ENCODE peak calls at places on chromosomes 13 and 19, in five cellular contexts. G is pancreas, L is left lung, U is hepatocyte, A is GM06990. P is an unnamed sample.

GRCh38 chr19:1232652-1233360 is 5.0 kb downstream of the CBARP start:
- DNase-seq in A (no peak), L (peak), G (no peak), U (peak), P (no peak)

GRCh38 chr19:56294557-56294956 is 20.1 kb downstream of the ZSCAN5A start:
- DNase-seq in G (no peak), A (no peak), U (no peak), L (no peak), P (no peak)

GRCh38 chr13:32969516-32969941 is 46.7 kb upstream of the KL start:
- DNase-seq in U (peak), A (no peak), L (no peak), G (no peak), P (no peak)

GRCh38 chr13:50994651-50995050 is 85.1 kb downstream of the RNASEH2B start:
- DNase-seq in U (no peak), A (no peak), G (no peak), L (no peak), P (no peak)

GRCh38 chr13:101621099-101621498 is 168.6 kb downstream of the ITGBL1 start:
- DNase-seq in L (no peak), U (no peak), G (no peak), A (no peak), P (no peak)

GRCh38 chr19:38538793-38539528 is 78.8 kb downstream of the MAP4K1 start:
- DNase-seq in G (no peak), L (no peak), A (no peak), U (no peak), P (no peak)

GRCh38 chr19:36213793-36214387 is 575 bp downstream of the ZNF565 start:
- DNase-seq in L (no peak), A (no peak), U (peak), G (peak), P (no peak)

GRCh38 chr19:7658219-7658686 is 10.6 kb upstream of the RETN start:
- DNase-seq in L (no peak), A (peak), U (no peak), G (no peak), P (no peak)

GRCh38 chr19:30287973-30288372 is 84.2 kb upstream of the ZNF536 start:
- DNase-seq in G (no peak), L (no peak), A (no peak), U (no peak), P (no peak)

GRCh38 chr19:38596057-38596981 is 21.4 kb downstream of the MAP4K1 start:
- DNase-seq in L (peak), U (peak), G (peak), A (no peak), P (peak)

GRCh38 chr19:55958356-55958755 is 10.7 kb downstream of the NLRP8 start:
- DNase-seq in L (no peak), G (no peak), U (no peak), A (no peak), P (no peak)

GRCh38 chr13:110507678-110508381 is 53.7 kb downstream of the RAB20 start:
- DNase-seq in G (peak), A (no peak), L (no peak), U (peak), P (no peak)

GRCh38 chr19:32819415-32820400 is 49.9 kb downstream of the SLC7A9 start:
- DNase-seq in U (no peak), G (no peak), L (no peak), A (peak), P (no peak)

GRCh38 chr13:32861304-32861703 is 154.9 kb upstream of the KL start:
- DNase-seq in A (no peak), L (no peak), G (no peak), U (no peak), P (no peak)

GRCh38 chr19:44737238-44738160 is 11.0 kb upstream of the BCL3 start:
- DNase-seq in A (peak), L (no peak), U (no peak), G (no peak), P (no peak)

GRCh38 chr19:10105241-10106099 is 692 bp upstream of the PPAN start:
- DNase-seq in G (no peak), U (no peak), L (peak), A (no peak), P (no peak)

GRCh38 chr19:19535311-19536191 is 2.5 kb upstream of the CILP2 start:
- DNase-seq in U (no peak), G (no peak), L (no peak), A (no peak), P (no peak)

GRCh38 chr13:40272776-40273139 is 393.7 kb downstream of the FOXO1 start:
- DNase-seq in L (no peak), A (no peak), G (no peak), U (no peak), P (no peak)

GRCh38 chr13:51453959-51454703 is 1.3 kb upstream of the INTS6 start:
- DNase-seq in G (peak), A (peak), U (peak), L (peak), P (peak)

GRCh38 chr13:43815204-43815603 is 28.4 kb upstream of the ENOX1 start:
- DNase-seq in L (no peak), A (no peak), U (peak), G (no peak), P (no peak)

GRCh38 chr19:41876847-41877489 is at the start of gene CD79A:
- DNase-seq in U (no peak), A (peak), G (no peak), L (no peak), P (no peak)

GRCh38 chr19:42178791-42179500 is 38.5 kb downstream of the DEDD2 start:
- DNase-seq in A (no peak), U (no peak), L (no peak), G (no peak), P (peak)

GRCh38 chr13:33722216-33722900 is 95.6 kb upstream of the RFC3 start:
- DNase-seq in A (peak), L (no peak), G (no peak), U (no peak), P (no peak)

GRCh38 chr13:22893149-22893548 is 287.6 kb upstream of the SGCG start:
- DNase-seq in A (no peak), L (no peak), G (no peak), U (no peak), P (no peak)

GRCh38 chr13:33676700-33677048 is 141.3 kb upstream of the RFC3 start:
- DNase-seq in U (peak), G (peak), A (no peak), L (peak), P (no peak)

GRCh38 chr13:79628463-79628862 is 147.5 kb downstream of the NDFIP2 start:
- DNase-seq in U (no peak), L (no peak), G (no peak), A (no peak), P (no peak)

GRCh38 chr13:79626924-79627323 is 146.0 kb downstream of the NDFIP2 start:
- DNase-seq in L (no peak), A (no peak), G (no peak), U (no peak), P (no peak)

GRCh38 chr13:79637086-79637763 is 156.3 kb downstream of the NDFIP2 start:
- DNase-seq in L (no peak), G (no peak), U (no peak), A (no peak), P (no peak)

GRCh38 chr13:79625517-79625916 is 144.6 kb downstream of the NDFIP2 start:
- DNase-seq in A (no peak), G (no peak), L (no peak), U (no peak), P (no peak)

DNA sequence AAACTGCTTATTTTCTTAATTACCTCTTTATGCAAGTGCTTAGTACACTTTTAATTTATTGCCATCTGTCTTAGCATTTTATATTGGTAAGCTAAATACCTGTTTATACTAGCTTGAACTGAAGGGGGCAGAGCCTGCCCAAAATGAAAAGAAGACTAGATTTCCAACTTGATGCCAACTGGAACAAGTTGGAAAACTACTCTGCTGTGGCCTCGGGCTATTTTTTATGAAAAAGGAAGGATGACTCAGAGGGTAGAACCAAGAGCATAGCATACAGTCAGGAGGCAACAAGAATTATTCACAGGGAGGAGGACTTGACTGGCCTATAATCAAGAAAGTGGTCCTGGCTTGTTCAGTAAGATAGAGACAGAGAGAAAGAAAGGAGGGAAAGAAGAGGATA is 150.3 kb downstream of the NDFIP2 start:
- DNase-seq in U (peak), G (no peak), A (no peak), L (no peak), P (no peak)
- TF ChIP-seq CTCF in U (peak), G (no peak), A (peak), L (no peak), P (no peak)

DNA sequence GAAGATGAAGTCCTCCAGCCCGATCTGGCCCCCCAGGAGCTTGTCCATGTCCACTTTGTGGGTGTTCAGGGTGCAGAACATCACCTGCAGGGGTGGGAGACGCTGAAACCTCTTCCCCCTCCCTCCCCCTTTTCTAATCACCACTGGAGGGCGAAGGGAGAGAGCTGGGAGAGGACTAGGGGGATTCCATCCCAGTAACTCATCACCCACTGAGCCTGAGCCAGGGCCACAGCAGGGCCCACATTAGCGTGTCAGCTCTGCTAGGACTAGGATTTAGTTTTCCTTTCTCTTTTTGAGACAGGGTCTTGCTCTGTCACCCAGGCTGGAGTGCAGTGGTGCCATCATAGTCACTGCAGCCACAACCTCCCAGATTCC is 5.5 kb upstream of the PTGER1 start:
- DNase-seq in U (no peak), A (no peak), G (no peak), L (no peak), P (no peak)
- TF ChIP-seq CTCF in U (no peak), A (no peak), G (no peak), L (no peak), P (no peak)

GRCh38 chr13:98144501-98145350 is 1.8 kb downstream of the FARP1 start:
- DNase-seq in L (no peak), A (no peak), G (no peak), U (peak), P (peak)
- TF ChIP-seq CTCF in L (no peak), A (peak), G (no peak), U (peak), P (no peak)

DNA sequence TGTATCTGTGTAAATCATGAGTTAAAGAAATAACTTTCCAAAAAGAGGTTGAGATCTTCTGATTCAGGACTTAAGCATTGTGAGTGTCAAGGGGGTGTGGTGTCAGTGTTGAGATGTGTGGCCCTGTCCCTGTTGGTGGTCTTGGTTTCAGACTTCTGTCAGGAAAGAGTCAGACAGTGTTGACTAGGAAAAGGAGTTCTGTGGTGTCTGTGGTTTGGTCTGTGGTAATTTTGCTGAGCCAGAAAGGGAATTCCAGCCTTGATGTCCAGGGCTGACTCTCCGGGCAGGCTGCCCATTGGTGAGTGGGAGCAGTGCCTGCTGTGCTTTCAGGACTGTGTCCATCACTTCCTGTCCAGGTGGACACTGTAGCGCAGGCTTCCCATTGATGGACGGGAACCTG is 39.8 kb upstream of the IGFL4 start:
- DNase-seq in L (peak), A (no peak), G (no peak), U (peak), P (no peak)
- TF ChIP-seq CTCF in L (no peak), A (no peak), G (no peak), U (no peak), P (no peak)

DNA sequence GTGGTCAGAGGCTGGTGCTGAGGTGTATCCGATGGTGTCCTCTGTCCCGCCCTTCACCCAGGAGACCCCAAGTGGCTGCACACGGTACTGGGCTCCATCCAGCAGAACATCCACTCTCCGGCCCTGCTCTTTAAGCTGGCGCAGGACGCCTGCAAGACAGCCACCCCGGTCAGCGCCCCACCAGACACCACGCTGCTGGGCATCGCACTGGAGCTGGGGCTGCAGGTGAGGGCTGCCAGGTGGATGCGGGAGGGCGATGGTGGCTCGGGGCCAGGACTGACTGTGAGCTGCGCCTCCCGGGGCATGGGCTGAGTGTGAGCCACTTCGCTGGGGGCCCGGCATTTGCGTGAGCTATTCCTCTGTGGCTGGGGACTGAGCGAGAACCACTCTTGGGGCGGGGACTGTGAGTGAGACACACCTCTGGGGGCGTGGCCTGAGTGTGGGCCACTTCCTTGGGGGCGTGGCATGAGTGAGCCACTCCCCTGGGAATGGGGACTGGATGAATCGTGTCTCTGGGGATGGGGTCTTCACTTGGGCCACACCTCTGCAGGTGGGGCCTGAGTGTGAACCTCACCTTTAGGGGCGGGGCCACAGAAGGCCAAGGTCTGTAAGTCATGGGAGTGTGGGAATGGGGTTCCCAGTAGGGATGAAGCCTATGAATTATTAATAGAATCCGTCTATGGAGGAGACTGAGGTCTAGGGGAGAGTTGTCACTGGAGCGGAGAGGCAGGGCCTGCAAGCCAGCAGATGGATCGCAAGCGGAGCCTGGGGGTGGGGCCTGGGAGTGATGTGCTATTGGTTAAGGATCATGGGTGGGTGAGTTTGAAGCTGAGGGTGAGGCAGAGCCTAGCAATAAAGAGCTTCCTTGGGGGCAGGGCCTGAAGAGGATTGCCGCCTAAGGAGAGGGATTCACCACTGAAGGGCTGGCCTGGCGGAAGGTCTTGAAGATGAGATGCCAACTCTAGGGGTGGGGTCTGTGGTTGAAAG is 30.5 kb downstream of the ZSWIM4 start:
- DNase-seq in G (no peak), L (no peak), A (no peak), U (peak), P (no peak)
- TF ChIP-seq CTCF in G (no peak), L (no peak), A (peak), U (no peak), P (no peak)

GRCh38 chr19:3298853-3299449 is 67.4 kb upstream of the NFIC start:
- DNase-seq in L (no peak), U (no peak), G (no peak), A (no peak), P (no peak)

GRCh38 chr19:3304871-3305423 is 61.4 kb upstream of the NFIC start:
- DNase-seq in A (no peak), G (peak), U (peak), L (peak), P (peak)

GRCh38 chr19:3302755-3303154 is 63.6 kb upstream of the NFIC start:
- DNase-seq in U (no peak), G (no peak), L (no peak), A (no peak), P (no peak)
- TF ChIP-seq CTCF in U (no peak), G (no peak), L (no peak), A (peak), P (no peak)

GRCh38 chr13:95002968-95003813 is 290.8 kb upstream of the SOX21 start:
- DNase-seq in G (peak), L (peak), A (no peak), U (peak), P (no peak)
- TF ChIP-seq CTCF in G (no peak), L (no peak), A (no peak), U (no peak), P (no peak)

DNA sequence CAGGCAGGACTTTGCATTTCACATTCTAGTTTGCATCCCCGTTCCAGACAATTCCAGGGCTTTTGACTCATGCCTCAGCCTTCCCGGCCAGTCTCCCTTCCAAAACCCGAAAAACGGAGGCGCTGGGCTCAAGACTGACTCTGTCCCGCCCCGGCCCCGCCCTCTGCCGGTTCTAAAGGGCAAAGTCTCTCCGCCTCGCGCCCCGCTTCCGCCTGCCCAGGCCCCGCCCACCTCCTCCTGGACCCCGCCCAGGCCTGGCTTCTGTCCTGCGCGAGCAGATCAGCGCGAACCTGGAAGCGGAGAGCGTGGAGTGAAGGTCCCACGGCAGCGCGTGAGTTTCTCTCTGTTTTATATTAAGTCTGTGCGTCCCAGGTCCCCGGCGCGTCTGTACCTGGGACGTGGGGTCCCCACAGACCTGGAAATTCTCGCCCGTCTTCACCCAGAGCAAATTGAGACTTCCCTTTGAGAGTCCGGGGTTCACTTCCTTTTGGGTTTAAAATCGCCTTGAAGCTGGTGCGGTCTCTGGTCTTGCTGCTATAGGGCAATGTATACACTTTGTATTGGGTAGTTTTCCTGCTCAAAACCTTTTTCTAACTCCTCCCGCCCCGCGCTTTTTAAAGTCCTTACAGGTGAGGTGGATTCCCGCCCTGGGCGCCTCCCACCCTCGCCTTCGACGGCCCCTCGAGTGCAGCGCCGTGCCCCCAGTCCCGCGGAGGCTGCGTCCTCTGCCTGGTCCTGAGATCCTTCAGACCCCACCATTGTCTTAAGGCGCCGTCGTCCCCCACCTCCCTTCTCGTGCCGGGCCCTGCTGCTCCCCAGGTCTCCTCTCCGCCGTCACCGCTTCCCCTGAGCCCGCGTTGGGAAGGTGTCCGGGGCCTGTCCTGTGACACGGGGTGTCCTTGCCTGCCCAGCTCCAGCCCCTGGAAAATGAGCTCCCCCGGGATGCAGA is 31.2 kb downstream of the ZNF701 start:
- DNase-seq in U (peak), G (peak), A (peak), L (peak), P (peak)
- TF ChIP-seq CTCF in U (peak), G (no peak), A (peak), L (peak), P (peak)